ENCODE peak calls at places on chromosomes 2 and 18, in seven cellular contexts. I is HepG2; A is A549; Y is mucosa of descending colon; W is WTC11; R is activated B cell treated with CpG ODN at 0.5 μM for 24 hours; X is activated CD8-positive, alpha-beta T cell treated with anti-CD3 and anti-CD28 coated beads, Interleukin-2, amount 10 ng/mL, durations not matched to agents 7 days and 5 days. U is an unnamed sample.

GRCh38 chr2:113089907-113090306 is 22.1 kb downstream of the IL1F10 start:
- ATAC-seq in I (no peak), R (no peak), A (no peak), Y (no peak), X (no peak), W (no peak), U (no peak)

GRCh38 chr2:30450025-30450424 is 3.0 kb downstream of the LCLAT1 start:
- ATAC-seq in R (no peak), W (no peak), A (no peak), X (no peak), I (no peak), Y (peak), U (no peak)

GRCh38 chr2:46351388-46352141 is 54.4 kb downstream of the EPAS1 start:
- ATAC-seq in R (peak), I (no peak), Y (peak), W (peak), X (peak), A (no peak), U (peak)

GRCh38 chr18:22285299-22286140 is 116.1 kb downstream of the GATA6 start:
- ATAC-seq in W (no peak), X (no peak), Y (no peak), A (no peak), R (no peak), I (no peak), U (no peak)

GRCh38 chr2:5706717-5707455 is 14.7 kb downstream of the SOX11 start:
- ATAC-seq in X (no peak), A (no peak), I (no peak), R (no peak), Y (no peak), W (no peak), U (no peak)

GRCh38 chr2:7557376-7557775 is 640.2 kb downstream of the RNF144A start:
- ATAC-seq in R (no peak), W (no peak), Y (no peak), X (no peak), I (no peak), A (no peak), U (no peak)

GRCh38 chr2:218962859-218963492 is 3.5 kb downstream of the CDK5R2 start:
- ATAC-seq in W (peak), Y (peak), A (peak), I (peak), R (no peak), X (peak), U (no peak)

GRCh38 chr2:212402316-212402715 is 136.3 kb downstream of the ERBB4 start:
- ATAC-seq in R (no peak), X (no peak), W (no peak), Y (no peak), A (no peak), I (no peak), U (no peak)

GRCh38 chr2:17171446-17172049 is 346.7 kb downstream of the RAD51AP2 start:
- ATAC-seq in Y (peak), I (peak), A (peak), X (no peak), W (peak), R (peak), U (no peak)

GRCh38 chr2:70133521-70134348 is 46.5 kb downstream of the PCBP1 start:
- ATAC-seq in R (peak), A (no peak), I (peak), Y (no peak), X (peak), W (no peak), U (no peak)

GRCh38 chr2:96876036-96876810 is 6.3 kb upstream of the SEMA4C start:
- ATAC-seq in R (no peak), Y (no peak), W (peak), I (peak), A (peak), X (no peak), U (no peak)

GRCh38 chr18:37361223-37362157 is 204.1 kb downstream of the CELF4 start:
- ATAC-seq in A (no peak), Y (no peak), I (no peak), X (no peak), R (no peak), W (peak), U (no peak)

GRCh38 chr18:62850619-62851306 is 135.4 kb downstream of the PHLPP1 start:
- ATAC-seq in X (no peak), A (no peak), Y (peak), I (no peak), R (no peak), W (no peak), U (no peak)

GRCh38 chr2:17936599-17936998 is 58.1 kb downstream of the KCNS3 start:
- ATAC-seq in I (no peak), X (no peak), A (no peak), R (no peak), Y (no peak), W (no peak), U (no peak)

GRCh38 chr2:102181919-102182635 is 4.7 kb upstream of the IL1RL2 start:
- ATAC-seq in W (no peak), R (no peak), Y (no peak), A (no peak), I (peak), X (no peak), U (peak)

GRCh38 chr2:61425605-61426155 is 45.2 kb downstream of the USP34 start:
- ATAC-seq in R (peak), A (no peak), W (peak), X (peak), I (peak), Y (peak), U (no peak)

U was measured in gastroesophageal sphincter.